ENCODE peak calls at places on chromosomes 5 and 9, in four cellular contexts. Z is GM23248, Y is MM.1S, I is PC-3. N is an unnamed sample.

GRCh38 chr9:97046228-97046627 is 7.3 kb upstream of the CTSV start:
- DNase-seq in I (peak), Y (no peak), Z (peak), N (peak)

GRCh38 chr5:65880673-65881072 is 45.7 kb upstream of the ERBIN start:
- DNase-seq in Y (no peak), Z (no peak), I (no peak), N (no peak)

GRCh38 chr5:40223884-40224402 is 455.8 kb upstream of the PTGER4 start:
- DNase-seq in Z (peak), Y (peak), I (peak), N (peak)

GRCh38 chr9:129432671-129433154 is 188.2 kb downstream of the C9orf50 start:
- DNase-seq in Z (no peak), I (no peak), Y (no peak), N (no peak)

GRCh38 chr5:10541247-10541646 is 22.6 kb upstream of the ANKRD33B start:
- DNase-seq in Z (no peak), Y (no peak), I (no peak), N (no peak)

GRCh38 chr5:172187118-172188032 is 649 bp downstream of the STK10 start:
- DNase-seq in Z (peak), Y (peak), I (peak), N (peak)

GRCh38 chr5:55037046-55037771 is 13.2 kb downstream of the GZMK start:
- DNase-seq in Z (peak), I (no peak), Y (no peak), N (no peak)

GRCh38 chr5:74140409-74140808 is 500.1 kb downstream of the ENC1 start:
- DNase-seq in Y (no peak), Z (no peak), I (no peak), N (no peak)

GRCh38 chr9:114285166-114285867 is 37.6 kb upstream of the ORM1 start:
- DNase-seq in I (peak), Z (peak), Y (no peak), N (no peak)

GRCh38 chr5:178895615-178896571 is at the start of gene ZFP2:
- DNase-seq in I (peak), Z (peak), Y (no peak), N (no peak)

GRCh38 chr5:175124251-175124813 is 319.6 kb downstream of the DRD1 start:
- DNase-seq in Z (no peak), Y (no peak), I (no peak), N (no peak)

GRCh38 chr5:138900281-138900965 is 25.3 kb upstream of the LRRTM2 start:
- DNase-seq in Y (no peak), I (no peak), Z (peak), N (no peak)

GRCh38 chr5:154370119-154370518 is 75.7 kb upstream of the SAP30L start:
- DNase-seq in Z (peak), I (peak), Y (no peak), N (no peak)

GRCh38 chr5:168651654-168652053 is 72.5 kb upstream of the PANK3 start:
- DNase-seq in Y (no peak), I (peak), Z (peak), N (peak)

GRCh38 chr9:36158122-36158521 is 11.1 kb upstream of the CCIN start:
- DNase-seq in I (no peak), Y (no peak), Z (peak), N (no peak)

GRCh38 chr9:131441441-131441840 is 47.6 kb downstream of the PRRC2B start:
- DNase-seq in I (no peak), Y (no peak), Z (no peak), N (no peak)

DNA sequence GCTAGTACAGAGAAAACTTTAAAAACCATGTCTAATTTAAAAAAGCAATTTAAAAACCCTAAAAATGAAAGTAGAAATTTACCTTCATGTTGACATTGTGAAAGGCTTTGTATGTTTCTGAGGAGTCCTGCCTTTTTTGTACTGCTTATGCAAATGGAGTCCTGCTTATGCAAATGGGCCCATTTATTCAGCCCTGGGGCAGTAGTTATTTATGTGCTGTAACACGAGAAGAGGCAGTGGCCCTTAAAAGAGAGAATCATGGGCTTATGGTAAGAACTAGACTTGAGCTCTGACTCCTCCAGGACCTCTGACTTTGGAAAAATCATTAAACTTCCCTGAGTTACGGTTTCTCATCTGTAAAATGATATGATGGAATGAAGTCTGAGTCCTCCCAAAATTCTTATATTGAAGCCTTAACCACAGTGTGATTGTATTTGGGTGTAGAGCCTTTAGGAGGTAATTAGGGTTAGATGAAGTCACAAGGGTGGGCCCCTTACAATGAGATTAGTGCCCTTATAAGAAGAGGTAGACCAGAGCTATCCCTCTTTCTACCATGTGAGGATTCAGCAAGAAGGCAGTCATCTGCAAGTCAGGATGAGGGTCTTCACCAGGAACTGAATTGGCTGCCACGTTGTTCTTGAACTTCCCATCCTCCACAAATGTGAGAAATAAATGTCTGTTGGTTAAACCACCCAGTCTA is 447.8 kb upstream of the CD180 start:
- DNase-seq in I (no peak), Y (no peak), Z (no peak), N (no peak)
- H3K4me2 ChIP-seq in I (no peak), Y (no peak), Z (no peak), N (no peak)

GRCh38 chr5:3590967-3591900 is 4.4 kb upstream of the IRX1 start:
- DNase-seq in Y (no peak), I (no peak), Z (peak), N (no peak)
- TF ChIP-seq EZH2 in Y (no peak), I (no peak), Z (peak), N (peak)

GRCh38 chr9:99057665-99058625 is 47.0 kb upstream of the TGFBR1 start:
- DNase-seq in Z (peak), Y (peak), I (peak), N (no peak)

GRCh38 chr9:99063522-99063921 is 41.4 kb upstream of the TGFBR1 start:
- DNase-seq in Y (no peak), I (no peak), Z (no peak), N (no peak)

GRCh38 chr9:99060621-99061020 is 44.3 kb upstream of the TGFBR1 start:
- DNase-seq in I (no peak), Y (no peak), Z (no peak), N (no peak)

GRCh38 chr9:99059074-99059894 is 45.6 kb upstream of the TGFBR1 start:
- DNase-seq in I (peak), Z (peak), Y (no peak), N (no peak)

DNA sequence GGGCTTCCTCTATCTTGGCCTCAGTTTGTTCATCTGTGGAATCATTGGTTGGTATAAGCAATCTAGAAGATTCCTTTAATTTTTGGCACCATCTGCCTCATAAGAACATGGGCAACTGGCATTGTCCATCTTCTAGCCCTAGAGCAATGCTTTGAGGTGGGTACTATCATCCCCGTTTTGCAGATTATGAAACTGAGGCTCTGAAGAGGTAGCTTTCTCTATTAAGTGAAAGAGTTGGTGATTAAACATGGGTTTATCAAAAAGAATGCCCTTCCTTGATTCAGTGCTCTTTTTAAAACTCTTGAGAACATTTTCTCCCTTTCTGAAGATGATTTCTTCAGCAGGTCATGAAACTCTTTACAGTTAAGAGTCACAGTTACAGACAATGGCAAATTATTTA is 42.4 kb upstream of the TGFBR1 start:
- DNase-seq in I (no peak), Y (no peak), Z (no peak), N (no peak)
- H3K4me2 ChIP-seq in I (no peak), Y (no peak), Z (no peak), N (no peak)

GRCh38 chr9:100452894-100453293 is 20.1 kb upstream of the TMEFF1 start:
- DNase-seq in Y (no peak), I (no peak), Z (no peak), N (no peak)
- TF ChIP-seq EZH2 in Y (no peak), I (no peak), Z (no peak), N (no peak)

DNA sequence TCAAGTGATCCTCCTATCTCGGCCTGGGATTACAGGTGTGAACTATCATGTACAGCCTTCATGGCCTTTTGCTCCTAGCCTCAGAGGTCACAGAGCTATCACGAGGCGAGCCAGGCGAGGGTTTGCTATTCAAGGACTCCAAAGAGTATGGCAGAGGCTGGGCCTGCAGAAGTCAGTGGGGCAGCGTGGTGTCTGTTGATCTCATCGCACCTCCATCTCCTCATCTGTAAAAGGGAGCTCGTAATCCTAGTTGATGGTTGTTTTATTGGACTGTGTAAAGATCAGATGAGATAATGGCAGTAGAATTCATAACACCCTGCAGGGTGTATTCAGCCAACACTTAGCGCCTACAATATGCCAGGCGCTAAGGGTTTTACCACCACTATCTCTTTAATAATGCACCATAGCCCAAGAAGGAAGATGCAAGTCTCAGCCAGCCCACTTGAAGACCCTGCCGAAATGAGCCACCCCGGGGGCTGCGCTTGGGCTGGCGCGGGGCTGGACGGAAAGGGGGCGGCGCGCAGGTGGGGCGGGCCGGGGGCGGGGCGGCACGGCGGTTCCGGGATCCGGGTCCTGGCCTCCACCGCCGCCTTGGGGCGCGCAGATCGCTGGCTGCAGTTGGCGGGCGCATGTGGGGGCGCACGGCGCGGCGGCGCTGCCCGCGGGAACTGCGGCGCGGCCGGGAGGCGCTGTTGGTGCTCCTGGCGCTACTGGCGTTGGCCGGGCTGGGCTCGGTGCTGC is at the start of gene GALNT12:
- DNase-seq in Y (peak), I (no peak), Z (peak), N (no peak)
- H3K4me2 ChIP-seq in Y (peak), I (peak), Z (peak), N (peak)

N was measured in keratinocyte.